ENCODE peak calls at places on chromosomes 11 and 22, in five cellular contexts. P is heart left ventricle, B is Peyer's patch, A is adrenal gland, J is fibroblast of lung. N is an unnamed sample.

GRCh38 chr11:15613231-15613630 is 498.5 kb downstream of the INSC start:
- DNase-seq in A (no peak), P (no peak), B (no peak), J (peak), N (peak)

GRCh38 chr22:24383061-24383460 is 44.3 kb upstream of the ADORA2A start:
- DNase-seq in A (no peak), J (no peak), B (no peak), P (no peak), N (no peak)

GRCh38 chr22:25702046-25702445 is 39.9 kb upstream of the MYO18B start:
- DNase-seq in J (peak), P (no peak), A (no peak), B (no peak), N (no peak)

GRCh38 chr11:118138839-118139420 is 13.7 kb downstream of the SCN4B start:
- DNase-seq in B (no peak), J (no peak), A (no peak), P (no peak), N (no peak)

GRCh38 chr11:86938900-86939880 is 16.0 kb downstream of the FZD4 start:
- DNase-seq in B (no peak), A (no peak), P (no peak), J (peak), N (no peak)

GRCh38 chr11:57094206-57094940 is 87.4 kb upstream of the LRRC55 start:
- DNase-seq in B (no peak), A (no peak), P (no peak), J (no peak), N (peak)

GRCh38 chr22:23036684-23037428 is 33.5 kb upstream of the GNAZ start:
- DNase-seq in P (no peak), J (no peak), B (no peak), A (peak), N (no peak)

GRCh38 chr11:109933126-109933525 is 160.1 kb upstream of the ZC3H12C start:
- DNase-seq in P (no peak), J (peak), A (no peak), B (no peak), N (peak)

GRCh38 chr11:134176284-134176683 is 47.5 kb downstream of the NCAPD3 start:
- DNase-seq in J (no peak), A (no peak), B (no peak), P (no peak), N (no peak)

GRCh38 chr11:125638315-125638714 is 13.4 kb downstream of the CHEK1 start:
- DNase-seq in J (no peak), A (no peak), P (no peak), B (no peak), N (no peak)

GRCh38 chr11:74321487-74322188 is 10.2 kb upstream of the P4HA3 start:
- DNase-seq in P (no peak), J (peak), B (no peak), A (peak), N (peak)

GRCh38 chr11:30545507-30545906 is 40.6 kb downstream of the MPPED2 start:
- DNase-seq in P (no peak), A (peak), B (no peak), J (no peak), N (no peak)

GRCh38 chr11:2550606-2550970 is 105.8 kb downstream of the KCNQ1 start:
- DNase-seq in P (peak), A (no peak), B (peak), J (no peak), N (no peak)

GRCh38 chr11:69102732-69103615 is 52.8 kb upstream of the SMIM38 start:
- DNase-seq in P (peak), A (no peak), B (no peak), J (no peak), N (no peak)

GRCh38 chr11:69656536-69657455 is 15.8 kb downstream of the CCND1 start:
- DNase-seq in J (no peak), A (no peak), B (no peak), P (no peak), N (no peak)

GRCh38 chr11:57571631-57572030 is 4.2 kb upstream of the UBE2L6 start:
- DNase-seq in P (no peak), J (no peak), A (no peak), B (no peak), N (no peak)

GRCh38 chr11:112656772-112657428 is 304.3 kb upstream of the NCAM1 start:
- DNase-seq in P (no peak), A (no peak), B (no peak), J (peak), N (peak)

GRCh38 chr11:109745996-109746625 is 324.1 kb downstream of the C11orf87 start:
- DNase-seq in B (no peak), J (no peak), A (no peak), P (no peak), N (no peak)

GRCh38 chr22:36343070-36343719 is 44.6 kb downstream of the MYH9 start:
- DNase-seq in B (no peak), P (no peak), A (no peak), J (no peak), N (no peak)

GRCh38 chr11:47055534-47055933 is 119.0 kb downstream of the CSTPP1 start:
- DNase-seq in A (no peak), B (no peak), P (no peak), J (no peak), N (no peak)

GRCh38 chr11:88390254-88390653 is 52.7 kb upstream of the CTSC start:
- DNase-seq in P (no peak), B (no peak), A (no peak), J (no peak), N (no peak)

GRCh38 chr11:83054904-83055380 is 16.8 kb downstream of the RAB30 start:
- DNase-seq in B (peak), J (no peak), P (no peak), A (no peak), N (no peak)

GRCh38 chr11:67389477-67389876 is 2.3 kb upstream of the RAD9A start:
- DNase-seq in B (peak), P (no peak), A (peak), J (no peak), N (no peak)

GRCh38 chr11:117997436-117998200 is 11.4 kb downstream of the IL10RA start:
- DNase-seq in P (no peak), A (no peak), B (no peak), J (no peak), N (no peak)

GRCh38 chr22:20034143-20034542 is 13.2 kb downstream of the TANGO2 start:
- DNase-seq in P (no peak), B (no peak), J (no peak), A (no peak), N (no peak)

GRCh38 chr11:40384991-40385390 is 1074.5 kb downstream of the LRRC4C start:
- DNase-seq in A (no peak), P (no peak), J (peak), B (no peak), N (no peak)

GRCh38 chr11:43832536-43832935 is 48.1 kb upstream of the ALKBH3 start:
- DNase-seq in P (no peak), B (no peak), J (no peak), A (no peak), N (no peak)

GRCh38 chr11:29125621-29126020 is 891.2 kb downstream of the KCNA4 start:
- DNase-seq in J (no peak), B (no peak), A (no peak), P (no peak), N (no peak)

GRCh38 chr11:125287467-125288232 is 123.1 kb downstream of the PKNOX2 start:
- DNase-seq in P (no peak), B (no peak), A (no peak), J (peak), N (no peak)

GRCh38 chr11:75525433-75526191 is at the start of gene GDPD5:
- DNase-seq in P (peak), J (peak), B (peak), A (peak), N (peak)

GRCh38 chr22:17303840-17304779 is 65.2 kb upstream of the CECR2 start:
- DNase-seq in J (no peak), B (no peak), P (no peak), A (no peak), N (no peak)

GRCh38 chr11:2099523-2100316 is 39.5 kb downstream of the IGF2 start:
- DNase-seq in B (peak), J (no peak), P (peak), A (no peak), N (no peak)

GRCh38 chr11:114559425-114560310 is at the start of gene NXPE1:
- DNase-seq in A (no peak), P (no peak), J (no peak), B (no peak), N (no peak)

GRCh38 chr22:43910178-43910695 is 13.4 kb upstream of the PNPLA3 start:
- DNase-seq in P (no peak), J (no peak), B (no peak), A (no peak), N (no peak)

GRCh38 chr11:65440831-65441499 is 18.4 kb downstream of the NEAT1 start:
- DNase-seq in P (no peak), A (no peak), B (no peak), J (peak), N (peak)

GRCh38 chr11:44899959-44900358 is 50.7 kb downstream of the TP53I11 start:
- DNase-seq in P (no peak), J (peak), B (no peak), A (peak), N (peak)

GRCh38 chr11:13958596-13958995 is 3.9 kb upstream of the SPON1 start:
- DNase-seq in J (no peak), A (no peak), B (no peak), P (no peak), N (no peak)

GRCh38 chr11:63871962-63872832 is 33.3 kb downstream of the MARK2 start:
- DNase-seq in B (peak), J (peak), P (peak), A (peak), N (peak)
- TF ChIP-seq CTCF in B (no peak), J (no peak), P (peak), A (peak), N (peak)

GRCh38 chr11:130509942-130510341 is 61.5 kb downstream of the ADAMTS15 start:
- DNase-seq in J (no peak), P (no peak), A (no peak), B (no peak), N (no peak)
- H3K27ac ChIP-seq in J (no peak), P (peak), A (no peak), B (peak), N (no peak)

GRCh38 chr11:10899542-10899830 is 41.6 kb upstream of the ZBED5 start:
- DNase-seq in A (no peak), B (peak), P (peak), J (peak), N (no peak)
- H3K4me3 ChIP-seq in A (no peak), B (no peak), P (no peak), J (no peak), N (no peak)

GRCh38 chr11:105000167-105000566 is 22.8 kb downstream of the CASP5 start:
- DNase-seq in J (no peak), A (no peak), P (no peak), B (no peak), N (peak)
- TF ChIP-seq CTCF in J (no peak), A (no peak), P (no peak), B (no peak), N (peak)

DNA sequence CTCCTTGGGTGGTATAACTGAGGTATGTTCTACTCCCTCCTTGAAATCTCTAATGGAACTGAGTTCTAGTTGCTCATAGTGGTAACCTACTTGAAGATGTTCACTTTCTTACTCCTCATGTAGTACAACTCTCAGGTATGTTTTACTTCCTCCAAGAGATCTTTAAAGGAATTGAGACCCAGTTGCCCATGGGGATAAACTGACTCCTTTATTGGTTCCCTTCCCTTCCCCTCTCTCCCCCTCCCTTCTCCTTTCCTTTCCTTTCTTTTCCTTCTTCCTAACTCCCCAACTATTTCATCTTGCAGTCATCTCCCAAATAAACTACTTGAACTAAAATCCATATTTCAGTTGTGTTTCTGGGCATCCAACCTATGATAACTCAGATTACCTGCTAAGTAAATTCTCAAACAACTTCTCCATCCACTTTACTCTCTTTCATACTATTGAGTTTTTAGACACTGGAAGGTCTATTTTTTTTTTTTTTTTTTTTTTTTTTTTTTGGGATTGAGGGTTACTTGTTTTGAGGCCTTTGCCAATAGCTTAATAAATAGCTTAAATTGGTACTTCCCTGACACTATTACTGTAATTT is 7.9 kb upstream of the TRIM68 start:
- DNase-seq in J (no peak), P (no peak), B (no peak), A (no peak), N (no peak)
- H3K27ac ChIP-seq in J (no peak), P (no peak), B (no peak), A (no peak), N (no peak)

GRCh38 chr11:128689946-128690745 is 3.7 kb upstream of the FLI1 start:
- DNase-seq in J (peak), B (peak), A (no peak), P (peak), N (no peak)
- H3K4me3 ChIP-seq in J (no peak), B (no peak), A (peak), P (peak), N (peak)

DNA sequence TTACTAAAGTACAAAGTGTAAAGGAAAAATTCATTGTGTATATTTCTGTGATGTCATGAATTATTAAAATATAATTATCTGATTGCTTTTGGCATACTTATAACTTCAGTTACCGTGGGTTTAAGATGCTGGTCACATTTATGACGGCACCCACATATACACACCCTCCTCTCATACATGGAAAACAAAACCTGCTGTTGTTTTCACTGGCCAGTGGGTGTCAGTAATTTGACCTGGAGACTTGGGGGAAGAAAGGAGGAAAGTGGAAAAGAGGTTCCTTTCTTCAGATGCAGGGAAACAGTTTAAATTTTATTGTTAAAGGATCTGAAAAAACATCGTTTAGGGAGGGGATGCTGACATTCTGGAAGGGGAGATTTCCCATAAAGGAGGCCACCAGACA is 742 bp upstream of the BBOX1 start:
- DNase-seq in B (no peak), P (no peak), J (no peak), A (no peak), N (no peak)
- TF ChIP-seq CTCF in B (no peak), P (no peak), J (no peak), A (no peak), N (peak)

GRCh38 chr11:76891793-76892192 is 31.1 kb downstream of the ACER3 start:
- DNase-seq in A (no peak), P (no peak), J (no peak), B (no peak), N (no peak)
- H3K27ac ChIP-seq in A (no peak), P (no peak), J (no peak), B (no peak), N (no peak)